ENCODE peak calls at places on chromosomes 4 and X, in nine cellular contexts. X is psoas muscle; Y is thoracic aorta; T is heart left ventricle; B is right cardiac atrium; M is breast epithelium; C is CD4-positive, alpha-beta memory T cell; V is upper lobe of right lung; K is tibial nerve. J is an unnamed sample. For H3K9me3, the result is how much of the 10 kb centered on the place peaks cover.

GRCh38 chr4:148574502-148574901 is 132.3 kb upstream of the NR3C2 start:
- DNase-seq in X (no peak), Y (no peak), T (no peak), B (no peak), M (no peak), C (no peak), V (no peak), K (no peak), J (no peak)

GRCh38 chr4:170025523-170026252 is 507 bp downstream of the MFAP3L start:
- DNase-seq in X (peak), Y (no peak), T (peak), B (peak), M (no peak), C (no peak), V (no peak), K (no peak), J (no peak)

GRCh38 chr4:157242871-157243270 is 22.3 kb downstream of the GRIA2 start:
- DNase-seq in X (no peak), Y (no peak), T (no peak), B (no peak), M (no peak), C (no peak), V (no peak), K (no peak), J (no peak)

GRCh38 chrX:129000018-129000417 is 523.3 kb downstream of the SMARCA1 start:
- DNase-seq in X (no peak), Y (no peak), T (no peak), B (no peak), M (no peak), C (no peak), V (no peak), K (no peak), J (no peak)

GRCh38 chr4:169266661-169267060 is 4.1 kb downstream of the SH3RF1 start:
- DNase-seq in X (no peak), Y (no peak), T (no peak), B (no peak), M (no peak), C (no peak), V (no peak), K (no peak), J (no peak)

GRCh38 chr4:105933083-105933482 is 37.8 kb downstream of the NPNT start:
- DNase-seq in X (no peak), Y (no peak), T (no peak), B (no peak), M (no peak), C (no peak), V (no peak), K (no peak), J (no peak)

GRCh38 chrX:110008001-110008635 is 5.2 kb downstream of the TMEM164 start:
- DNase-seq in X (no peak), Y (no peak), T (no peak), B (no peak), M (no peak), C (no peak), V (no peak), K (no peak), J (no peak)

GRCh38 chr4:150078041-150078995 is at the start of gene DCLK2:
- DNase-seq in X (peak), Y (peak), T (peak), B (peak), M (peak), C (no peak), V (peak), K (peak), J (no peak)

GRCh38 chr4:89284828-89285227 is 22.8 kb downstream of the GPRIN3 start:
- DNase-seq in X (no peak), Y (no peak), T (no peak), B (no peak), M (no peak), C (no peak), V (no peak), K (no peak), J (no peak)

GRCh38 chrX:55007633-55008032 is 7.5 kb downstream of the APEX2 start:
- DNase-seq in X (no peak), Y (no peak), T (no peak), B (peak), M (no peak), C (no peak), V (no peak), K (no peak), J (no peak)

GRCh38 chr4:6892190-6892908 is 17.3 kb upstream of the TBC1D14 start:
- DNase-seq in X (peak), Y (no peak), T (peak), B (peak), M (no peak), C (peak), V (peak), K (peak), J (peak)

GRCh38 chr4:150211821-150212445 is 133.7 kb downstream of the DCLK2 start:
- DNase-seq in X (no peak), Y (no peak), T (no peak), B (no peak), M (no peak), C (no peak), V (no peak), K (no peak), J (no peak)

GRCh38 chr4:67393699-67394281 is 151.5 kb downstream of the CENPC start:
- DNase-seq in X (no peak), Y (no peak), T (no peak), B (no peak), M (no peak), C (peak), V (no peak), K (no peak), J (no peak)

GRCh38 chr4:30653291-30653690 is 66.9 kb upstream of the PCDH7 start:
- DNase-seq in X (no peak), Y (no peak), T (no peak), B (no peak), M (no peak), C (no peak), V (no peak), K (no peak), J (no peak)

GRCh38 chr4:108988514-108989195 is 225.8 kb upstream of the ETNPPL start:
- DNase-seq in X (no peak), Y (no peak), T (no peak), B (no peak), M (no peak), C (no peak), V (no peak), K (no peak), J (no peak)

GRCh38 chrX:53678667-53679066 is 7.9 kb downstream of the HUWE1 start:
- DNase-seq in X (no peak), Y (no peak), T (no peak), B (no peak), M (no peak), C (peak), V (no peak), K (no peak), J (no peak)

GRCh38 chr4:153438916-153439756 is 27.0 kb upstream of the TMEM131L start:
- DNase-seq in X (no peak), Y (no peak), T (no peak), B (no peak), M (no peak), C (peak), V (no peak), K (no peak), J (no peak)

GRCh38 chr4:27787195-27787594 is 926.6 kb downstream of the STIM2 start:
- DNase-seq in X (no peak), Y (no peak), T (no peak), B (no peak), M (no peak), C (no peak), V (no peak), K (no peak), J (no peak)

GRCh38 chrX:12378706-12379105 is 240.4 kb downstream of the FRMPD4 start:
- DNase-seq in X (no peak), Y (no peak), T (no peak), B (no peak), M (no peak), C (no peak), V (no peak), K (no peak), J (no peak)

GRCh38 chr4:111334356-111334755 is 711.5 kb upstream of the PITX2 start:
- DNase-seq in X (no peak), Y (no peak), T (no peak), B (no peak), M (no peak), C (no peak), V (no peak), K (no peak), J (no peak)

GRCh38 chr4:122309988-122310626 is 68.7 kb upstream of the ADAD1 start:
- DNase-seq in X (no peak), Y (no peak), T (no peak), B (no peak), M (no peak), C (no peak), V (no peak), K (no peak), J (no peak)

GRCh38 chr4:722851-723360 is 17.3 kb downstream of the PCGF3 start:
- DNase-seq in X (no peak), Y (no peak), T (no peak), B (peak), M (no peak), C (no peak), V (no peak), K (no peak), J (no peak)

GRCh38 chr4:722181-722725 is 16.6 kb downstream of the PCGF3 start:
- DNase-seq in X (no peak), Y (no peak), T (no peak), B (peak), M (no peak), C (no peak), V (no peak), K (no peak), J (no peak)

GRCh38 chr4:720111-720860 is 14.7 kb downstream of the PCGF3 start:
- DNase-seq in X (no peak), Y (no peak), T (no peak), B (no peak), M (no peak), C (no peak), V (no peak), K (no peak), J (no peak)

GRCh38 chr4:723706-724105 is 18.1 kb downstream of the PCGF3 start:
- DNase-seq in X (no peak), Y (no peak), T (no peak), B (peak), M (no peak), C (no peak), V (no peak), K (no peak), J (no peak)

DNA sequence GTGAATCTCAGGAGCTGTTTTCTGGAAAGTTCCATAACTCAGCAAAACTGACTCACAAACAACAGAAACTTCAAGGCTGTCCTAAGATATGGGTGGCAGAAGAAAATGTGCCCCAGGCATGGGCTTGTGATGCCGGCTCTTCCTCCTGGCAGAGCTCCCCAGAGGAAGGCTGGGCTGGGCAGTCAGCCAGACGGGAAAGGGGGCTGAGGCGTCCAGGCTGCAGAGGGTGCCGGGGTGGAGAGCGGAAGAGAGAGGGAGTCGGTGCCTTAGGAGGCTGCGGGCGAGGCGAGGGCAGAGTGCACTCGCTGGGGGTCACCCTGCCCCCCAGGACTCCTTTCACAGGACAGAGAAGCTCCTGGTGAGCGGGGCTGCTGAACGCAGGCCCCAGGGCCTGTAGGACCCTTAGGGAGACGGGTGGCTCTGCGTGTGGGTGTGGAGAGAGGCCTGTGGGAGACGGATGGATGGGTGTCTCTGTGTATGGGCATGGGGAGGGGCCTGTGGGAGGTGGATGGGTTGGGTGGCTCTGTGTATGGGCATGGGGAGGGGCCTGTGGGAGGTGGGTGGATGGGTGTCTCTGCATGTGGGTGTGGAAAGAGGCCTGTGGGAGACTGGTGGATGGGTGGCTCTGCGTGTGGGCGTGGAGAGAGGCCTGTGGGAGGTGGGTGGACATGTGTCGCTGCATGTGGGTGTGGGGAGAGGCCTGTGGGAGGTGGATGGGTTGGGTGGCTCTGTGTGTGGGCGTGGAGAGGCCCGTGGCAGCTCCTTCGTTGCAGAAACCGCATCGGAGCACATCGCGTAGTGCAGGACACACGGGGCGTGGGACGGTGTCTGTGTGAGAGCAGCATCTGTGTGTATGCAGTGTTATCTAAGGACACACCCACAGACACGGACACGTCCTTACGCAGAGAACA is 15.9 kb downstream of the PCGF3 start:
- DNase-seq in X (no peak), Y (no peak), T (no peak), B (peak), M (no peak), C (no peak), V (no peak), K (no peak), J (no peak)
- H3K27ac ChIP-seq in X (no peak), Y (no peak), T (no peak), B (no peak), M (peak), C (no peak), V (peak), K (no peak), J (no peak)

GRCh38 chr4:185524888-185525863 is 10.1 kb downstream of the PDLIM3 start:
- DNase-seq in X (peak), Y (no peak), T (no peak), B (no peak), M (no peak), C (no peak), V (no peak), K (no peak), J (no peak)
- H3K9me3 ChIP-seq in X (under half), Y (under half), T (under half), B (under half), M (under half), C (under half), V (under half), K (under half), J (under half)

DNA sequence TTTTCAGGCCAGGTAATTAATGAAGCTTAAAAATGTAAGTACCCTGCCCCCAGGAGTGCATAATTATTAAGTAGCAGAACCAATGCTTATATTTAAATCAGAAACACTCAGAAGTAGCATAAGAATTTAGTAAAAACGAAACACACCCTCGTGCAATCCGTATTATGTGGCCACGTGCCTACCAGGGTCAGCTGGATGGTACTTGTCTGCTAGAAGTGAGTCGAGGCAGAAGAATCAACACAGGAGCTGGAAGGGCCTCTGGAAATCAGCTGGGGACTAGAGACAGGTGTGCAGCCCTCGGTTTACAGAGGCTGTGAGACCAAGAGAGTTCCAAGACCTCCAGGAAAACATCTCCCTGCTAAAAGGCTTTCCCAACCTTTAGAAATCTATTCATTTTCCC is 559 bp upstream of the FAM47E start:
- DNase-seq in X (no peak), Y (no peak), T (no peak), B (no peak), M (no peak), C (no peak), V (no peak), K (no peak), J (no peak)
- H3K4me3 ChIP-seq in X (peak), Y (peak), T (peak), B (peak), M (peak), C (no peak), V (peak), K (peak), J (no peak)

GRCh38 chr4:99960648-99961047 is 10.6 kb upstream of the H2AZ1 start:
- DNase-seq in X (no peak), Y (no peak), T (no peak), B (no peak), M (no peak), C (no peak), V (no peak), K (no peak), J (no peak)
- H3K27ac ChIP-seq in X (no peak), Y (no peak), T (no peak), B (no peak), M (no peak), C (no peak), V (no peak), K (no peak), J (no peak)

DNA sequence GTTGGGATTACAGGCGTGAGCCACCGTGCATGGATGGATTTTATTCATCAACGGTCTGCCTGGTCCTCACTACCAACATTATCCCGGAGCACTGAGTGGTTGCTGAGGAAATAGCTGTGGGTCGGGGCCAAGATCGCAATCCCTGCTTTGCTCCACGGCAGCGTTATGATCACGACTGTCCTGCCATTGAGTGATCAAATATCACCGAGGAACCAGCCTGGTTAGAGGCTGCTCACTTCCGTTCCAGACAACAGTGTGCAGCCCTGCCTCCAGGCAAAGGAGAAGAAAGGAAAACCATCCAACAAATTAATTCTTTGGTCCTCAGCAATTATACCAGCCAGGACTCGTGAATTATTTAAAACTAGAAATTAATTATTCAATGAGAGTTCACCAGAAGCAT is 70.6 kb upstream of the TBL1X start:
- DNase-seq in X (no peak), Y (no peak), T (no peak), B (no peak), M (no peak), C (no peak), V (no peak), K (no peak), J (no peak)
- H3K9me3 ChIP-seq in X (under half), Y (under half), T (under half), B (under half), M (under half), C (under half), V (under half), K (under half), J (under half)

J was measured in effector memory CD4-positive, alpha-beta T cell.